ENCODE peak calls at places on chromosomes 11 and 22, in nine cellular contexts. One of them, this sample, is unnamed.

GRCh38 chr11:19241260-19242183 is 777 bp upstream of the E2F8 start:
- DNase-seq in fibroblast of lung: no peak
- DNase-seq in cardiac fibroblast: no peak
- DNase-seq in HFFc6: no peak
- DNase-seq in AG09309: no peak
- DNase-seq in neural crest cell: peak
- DNase-seq in HFF-Myc: no peak
- DNase-seq in fibroblast of mammary gland: no peak
- DNase-seq in cardiac muscle cell: peak
- DNase-seq in this sample: peak

GRCh38 chr11:115693002-115693401 is 188.8 kb upstream of the CADM1 start:
- DNase-seq in fibroblast of lung: no peak
- DNase-seq in cardiac fibroblast: no peak
- DNase-seq in HFFc6: no peak
- DNase-seq in fibroblast of mammary gland: no peak
- DNase-seq in HFF-Myc: no peak
- DNase-seq in neural crest cell: no peak
- DNase-seq in cardiac muscle cell: no peak
- DNase-seq in AG09309: no peak
- DNase-seq in this sample: no peak

GRCh38 chr22:24101966-24102365 is 79.3 kb upstream of the SUSD2 start:
- DNase-seq in fibroblast of lung: no peak
- DNase-seq in cardiac fibroblast: no peak
- DNase-seq in neural crest cell: no peak
- DNase-seq in HFFc6: no peak
- DNase-seq in cardiac muscle cell: no peak
- DNase-seq in AG09309: no peak
- DNase-seq in fibroblast of mammary gland: no peak
- DNase-seq in HFF-Myc: no peak
- DNase-seq in this sample: no peak

GRCh38 chr22:47888807-47889206 is 1126.4 kb downstream of the TBC1D22A start:
- DNase-seq in cardiac fibroblast: no peak
- DNase-seq in cardiac muscle cell: no peak
- DNase-seq in fibroblast of mammary gland: no peak
- DNase-seq in HFFc6: no peak
- DNase-seq in HFF-Myc: no peak
- DNase-seq in neural crest cell: no peak
- DNase-seq in AG09309: no peak
- DNase-seq in fibroblast of lung: no peak
- DNase-seq in this sample: no peak

GRCh38 chr11:122910775-122911174 is 28.2 kb downstream of the JHY start:
- DNase-seq in AG09309: peak
- DNase-seq in HFFc6: peak
- DNase-seq in neural crest cell: no peak
- DNase-seq in cardiac fibroblast: peak
- DNase-seq in fibroblast of lung: peak
- DNase-seq in HFF-Myc: no peak
- DNase-seq in cardiac muscle cell: peak
- DNase-seq in fibroblast of mammary gland: peak
- DNase-seq in this sample: no peak

GRCh38 chr11:129364143-129364654 is 11.4 kb upstream of the BARX2 start:
- DNase-seq in neural crest cell: peak
- DNase-seq in fibroblast of lung: peak
- DNase-seq in AG09309: peak
- DNase-seq in fibroblast of mammary gland: peak
- DNase-seq in HFF-Myc: peak
- DNase-seq in HFFc6: peak
- DNase-seq in cardiac muscle cell: peak
- DNase-seq in cardiac fibroblast: peak
- DNase-seq in this sample: peak

GRCh38 chr11:117187428-117187798 is 8.9 kb downstream of the SIDT2 start:
- DNase-seq in cardiac muscle cell: no peak
- DNase-seq in fibroblast of lung: no peak
- DNase-seq in HFF-Myc: no peak
- DNase-seq in cardiac fibroblast: no peak
- DNase-seq in AG09309: no peak
- DNase-seq in neural crest cell: no peak
- DNase-seq in fibroblast of mammary gland: no peak
- DNase-seq in HFFc6: no peak
- DNase-seq in this sample: no peak

GRCh38 chr11:17389957-17390649 is 1.6 kb upstream of the KCNJ11 start:
- DNase-seq in HFFc6: no peak
- DNase-seq in AG09309: no peak
- DNase-seq in HFF-Myc: no peak
- DNase-seq in fibroblast of mammary gland: no peak
- DNase-seq in fibroblast of lung: no peak
- DNase-seq in cardiac muscle cell: no peak
- DNase-seq in neural crest cell: no peak
- DNase-seq in cardiac fibroblast: no peak
- DNase-seq in this sample: no peak

GRCh38 chr22:37077802-37078448 is 26.4 kb downstream of the KCTD17 start:
- DNase-seq in fibroblast of mammary gland: peak
- DNase-seq in AG09309: no peak
- DNase-seq in fibroblast of lung: peak
- DNase-seq in HFF-Myc: no peak
- DNase-seq in neural crest cell: peak
- DNase-seq in cardiac fibroblast: peak
- DNase-seq in HFFc6: peak
- DNase-seq in cardiac muscle cell: peak
- DNase-seq in this sample: peak

GRCh38 chr22:21009638-21010425 is 5.1 kb upstream of the P2RX6 start:
- DNase-seq in HFFc6: peak
- DNase-seq in neural crest cell: peak
- DNase-seq in cardiac muscle cell: peak
- DNase-seq in AG09309: no peak
- DNase-seq in fibroblast of mammary gland: peak
- DNase-seq in cardiac fibroblast: peak
- DNase-seq in HFF-Myc: no peak
- DNase-seq in fibroblast of lung: peak
- DNase-seq in this sample: no peak

GRCh38 chr11:8776209-8776608 is 93.6 kb downstream of the RPL27A start:
- DNase-seq in HFFc6: no peak
- DNase-seq in HFF-Myc: no peak
- DNase-seq in fibroblast of lung: no peak
- DNase-seq in AG09309: no peak
- DNase-seq in cardiac muscle cell: no peak
- DNase-seq in neural crest cell: no peak
- DNase-seq in cardiac fibroblast: no peak
- DNase-seq in fibroblast of mammary gland: no peak
- DNase-seq in this sample: no peak

GRCh38 chr11:130217133-130217631 is 57.6 kb downstream of the ST14 start:
- DNase-seq in neural crest cell: no peak
- DNase-seq in fibroblast of lung: no peak
- DNase-seq in cardiac fibroblast: no peak
- DNase-seq in HFFc6: no peak
- DNase-seq in cardiac muscle cell: no peak
- DNase-seq in AG09309: no peak
- DNase-seq in HFF-Myc: no peak
- DNase-seq in fibroblast of mammary gland: no peak
- DNase-seq in this sample: no peak

GRCh38 chr11:105891685-105892084 is 130.4 kb downstream of the MSANTD4 start:
- DNase-seq in cardiac muscle cell: no peak
- DNase-seq in neural crest cell: no peak
- DNase-seq in cardiac fibroblast: no peak
- DNase-seq in AG09309: no peak
- DNase-seq in HFF-Myc: no peak
- DNase-seq in HFFc6: no peak
- DNase-seq in fibroblast of lung: no peak
- DNase-seq in fibroblast of mammary gland: no peak
- DNase-seq in this sample: no peak

GRCh38 chr11:120197254-120197891 is 13.5 kb upstream of the OAF start:
- DNase-seq in neural crest cell: no peak
- DNase-seq in AG09309: no peak
- DNase-seq in fibroblast of mammary gland: no peak
- DNase-seq in cardiac fibroblast: no peak
- DNase-seq in fibroblast of lung: no peak
- DNase-seq in HFFc6: no peak
- DNase-seq in HFF-Myc: no peak
- DNase-seq in cardiac muscle cell: no peak
- DNase-seq in this sample: no peak
- TF ChIP-seq CTCF in neural crest cell: no peak
- TF ChIP-seq CTCF in AG09309: no peak
- TF ChIP-seq CTCF in fibroblast of mammary gland: no peak
- TF ChIP-seq CTCF in cardiac fibroblast: no peak
- TF ChIP-seq CTCF in fibroblast of lung: no peak
- TF ChIP-seq CTCF in HFFc6: no peak
- TF ChIP-seq CTCF in HFF-Myc: no peak
- TF ChIP-seq CTCF in cardiac muscle cell: no peak
- TF ChIP-seq CTCF in this sample: no peak

DNA sequence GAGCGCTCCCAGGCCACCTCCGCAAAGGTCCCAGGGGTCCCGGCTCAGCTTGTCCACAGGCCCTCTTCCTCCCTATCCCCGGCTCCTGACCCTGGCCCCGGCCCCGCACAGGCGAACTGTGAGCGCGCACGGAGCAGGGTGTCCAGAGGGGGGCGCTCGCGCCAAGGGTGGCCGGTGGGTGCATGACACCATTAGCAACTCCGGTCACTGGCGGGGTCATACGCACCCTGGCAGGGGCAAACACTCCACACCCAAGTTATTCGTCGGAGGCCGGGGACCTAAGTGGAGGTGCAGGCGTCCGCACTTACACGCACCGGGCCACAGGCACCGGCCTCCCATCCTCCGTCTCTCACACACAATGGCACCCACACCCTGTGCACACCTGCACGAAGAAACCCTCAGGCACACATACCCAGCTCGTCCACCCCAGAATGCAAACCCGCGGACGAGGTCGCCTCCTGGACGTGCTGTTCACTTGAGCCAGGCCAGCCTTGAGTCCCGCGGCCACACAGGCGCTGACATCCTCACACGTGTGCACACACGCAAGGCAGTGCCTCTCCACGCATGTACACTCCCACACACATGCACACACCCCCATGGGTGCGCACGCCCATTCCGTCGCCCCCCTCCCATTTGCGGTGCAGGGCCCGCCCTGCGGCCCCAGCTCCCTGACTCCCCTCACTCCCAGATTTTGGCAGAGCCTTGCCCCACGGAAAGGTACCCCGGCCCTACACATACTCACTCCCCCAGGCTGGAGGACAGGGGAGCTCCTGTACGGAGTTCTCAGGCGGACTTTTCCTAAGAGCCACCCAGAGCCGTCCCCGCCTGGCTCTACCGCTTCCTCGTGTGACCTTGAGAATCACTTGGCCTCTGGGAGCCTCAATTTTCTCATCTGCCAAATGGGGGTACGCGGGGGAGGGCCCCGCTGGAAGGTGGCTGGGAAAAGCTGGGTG is at the start of gene RASGRP2:
- DNase-seq in cardiac fibroblast: peak
- DNase-seq in neural crest cell: peak
- DNase-seq in AG09309: no peak
- DNase-seq in HFF-Myc: no peak
- DNase-seq in cardiac muscle cell: peak
- DNase-seq in fibroblast of mammary gland: peak
- DNase-seq in fibroblast of lung: no peak
- DNase-seq in HFFc6: no peak
- DNase-seq in this sample: peak
- TF ChIP-seq CTCF in cardiac fibroblast: peak
- TF ChIP-seq CTCF in neural crest cell: peak
- TF ChIP-seq CTCF in AG09309: peak
- TF ChIP-seq CTCF in HFF-Myc: peak
- TF ChIP-seq CTCF in cardiac muscle cell: peak
- TF ChIP-seq CTCF in fibroblast of mammary gland: peak
- TF ChIP-seq CTCF in fibroblast of lung: peak
- TF ChIP-seq CTCF in HFFc6: peak
- TF ChIP-seq CTCF in this sample: peak

GRCh38 chr11:1838077-1838425 is 730 bp upstream of the TNNI2 start:
- DNase-seq in neural crest cell: no peak
- DNase-seq in fibroblast of lung: no peak
- DNase-seq in cardiac fibroblast: no peak
- DNase-seq in HFF-Myc: no peak
- DNase-seq in fibroblast of mammary gland: no peak
- DNase-seq in AG09309: no peak
- DNase-seq in HFFc6: no peak
- DNase-seq in cardiac muscle cell: no peak
- DNase-seq in this sample: no peak
- TF ChIP-seq CTCF in neural crest cell: no peak
- TF ChIP-seq CTCF in fibroblast of lung: no peak
- TF ChIP-seq CTCF in cardiac fibroblast: no peak
- TF ChIP-seq CTCF in HFF-Myc: no peak
- TF ChIP-seq CTCF in fibroblast of mammary gland: no peak
- TF ChIP-seq CTCF in AG09309: no peak
- TF ChIP-seq CTCF in HFFc6: peak
- TF ChIP-seq CTCF in cardiac muscle cell: no peak
- TF ChIP-seq CTCF in this sample: no peak

DNA sequence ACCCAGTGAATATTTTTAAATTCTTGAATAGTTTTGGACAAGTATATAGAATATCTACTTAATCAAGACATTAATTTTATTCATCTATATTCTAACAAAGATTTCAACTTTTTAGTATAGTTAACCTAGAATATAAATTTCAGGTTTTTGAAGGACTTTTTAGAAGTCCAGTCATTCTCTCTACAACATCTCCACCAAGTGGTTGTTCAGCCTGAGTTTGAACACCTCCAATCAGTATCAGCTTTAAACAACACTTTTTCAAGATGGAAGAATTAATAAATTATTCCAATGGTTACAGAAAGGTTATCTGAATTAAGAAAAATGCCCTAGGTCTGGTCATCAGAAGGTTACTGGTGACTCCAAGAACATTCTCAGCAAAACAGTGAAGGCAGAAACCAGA is 31.8 kb downstream of the EIF3M start:
- DNase-seq in AG09309: no peak
- DNase-seq in neural crest cell: no peak
- DNase-seq in cardiac fibroblast: peak
- DNase-seq in HFF-Myc: no peak
- DNase-seq in fibroblast of mammary gland: peak
- DNase-seq in fibroblast of lung: peak
- DNase-seq in cardiac muscle cell: peak
- DNase-seq in HFFc6: no peak
- DNase-seq in this sample: no peak
- TF ChIP-seq CTCF in AG09309: no peak
- TF ChIP-seq CTCF in neural crest cell: peak
- TF ChIP-seq CTCF in cardiac fibroblast: peak
- TF ChIP-seq CTCF in HFF-Myc: no peak
- TF ChIP-seq CTCF in fibroblast of mammary gland: peak
- TF ChIP-seq CTCF in fibroblast of lung: no peak
- TF ChIP-seq CTCF in cardiac muscle cell: peak
- TF ChIP-seq CTCF in HFFc6: peak
- TF ChIP-seq CTCF in this sample: no peak

GRCh38 chr11:70421123-70421522 is 22.8 kb downstream of the CTTN start:
- DNase-seq in HFFc6: no peak
- DNase-seq in AG09309: no peak
- DNase-seq in neural crest cell: no peak
- DNase-seq in cardiac fibroblast: no peak
- DNase-seq in HFF-Myc: no peak
- DNase-seq in cardiac muscle cell: no peak
- DNase-seq in fibroblast of mammary gland: no peak
- DNase-seq in fibroblast of lung: no peak
- DNase-seq in this sample: no peak
- TF ChIP-seq CTCF in HFFc6: no peak
- TF ChIP-seq CTCF in AG09309: no peak
- TF ChIP-seq CTCF in neural crest cell: no peak
- TF ChIP-seq CTCF in cardiac fibroblast: no peak
- TF ChIP-seq CTCF in HFF-Myc: no peak
- TF ChIP-seq CTCF in cardiac muscle cell: no peak
- TF ChIP-seq CTCF in fibroblast of mammary gland: no peak
- TF ChIP-seq CTCF in fibroblast of lung: no peak
- TF ChIP-seq CTCF in this sample: no peak